ENCODE peak calls at places on chromosomes 4 and X, in five cellular contexts. J is Right ventricle myocardium superior; C is A549; X is activated T-cell treated with anti-CD3 and anti-CD28 coated beads, Interleukin-2, amount 50 U/mL, for 4 hours; K is RPMI8226. I is an unnamed sample.

GRCh38 chrX:2680486-2681348 is 10.4 kb upstream of the CD99 start:
- DNase-seq in J (no peak), K (no peak), C (no peak), X (no peak), I (no peak)

GRCh38 chr4:7381221-7381889 is 53.4 kb downstream of the PSAPL1 start:
- DNase-seq in K (no peak), C (no peak), X (no peak), J (no peak), I (no peak)

GRCh38 chrX:133676344-133677122 is 261.2 kb upstream of the GPC4 start:
- DNase-seq in C (no peak), K (no peak), X (no peak), J (no peak), I (no peak)

GRCh38 chr4:69781458-69782418 is 21.3 kb upstream of the SULT1B1 start:
- DNase-seq in K (no peak), X (no peak), C (no peak), J (no peak), I (no peak)

GRCh38 chr4:81632581-81633247 is 161.0 kb upstream of the RASGEF1B start:
- DNase-seq in K (no peak), C (no peak), X (no peak), J (no peak), I (no peak)

GRCh38 chr4:112138538-112138937 is 6.7 kb upstream of the FAM241A start:
- DNase-seq in C (no peak), J (no peak), X (no peak), K (no peak), I (no peak)

GRCh38 chr4:4299006-4299405 is 9.0 kb downstream of the ZBTB49 start:
- DNase-seq in C (no peak), J (no peak), K (no peak), X (no peak), I (no peak)

GRCh38 chrX:72624194-72624593 is 51.6 kb upstream of the HDAC8 start:
- DNase-seq in K (no peak), C (no peak), J (no peak), X (no peak), I (no peak)

GRCh38 chr4:84235545-84235944 is 263.5 kb downstream of the NKX6-1 start:
- DNase-seq in K (peak), J (no peak), C (no peak), X (no peak), I (no peak)

GRCh38 chrX:39760930-39761329 is 336.8 kb downstream of the BCOR start:
- DNase-seq in C (no peak), J (no peak), X (no peak), K (no peak), I (no peak)

GRCh38 chrX:49876750-49877149 is 2.5 kb upstream of the USP27X start:
- DNase-seq in X (no peak), C (peak), J (no peak), K (peak), I (no peak)

GRCh38 chr4:93337196-93337595 is 491.4 kb upstream of the ATOH1 start:
- DNase-seq in K (no peak), J (no peak), C (no peak), X (no peak), I (no peak)

GRCh38 chr4:172992648-172993356 is 175.8 kb upstream of the GALNT7 start:
- DNase-seq in K (no peak), J (no peak), C (no peak), X (no peak), I (no peak)

GRCh38 chrX:153878969-153879653 is 6.9 kb downstream of the L1CAM start:
- DNase-seq in X (no peak), K (no peak), J (no peak), C (no peak), I (no peak)

GRCh38 chrX:102840871-102841705 is 96.0 kb upstream of the RAB40AL start:
- DNase-seq in K (peak), C (peak), X (no peak), J (no peak), I (no peak)

GRCh38 chr4:151355155-151355554 is 29.8 kb upstream of the SH3D19 start:
- DNase-seq in J (no peak), C (no peak), K (no peak), X (no peak), I (no peak)

GRCh38 chr4:4216668-4217067 is 10.1 kb downstream of the OTOP1 start:
- DNase-seq in J (no peak), K (no peak), C (no peak), X (no peak), I (no peak)

GRCh38 chr4:23904639-23905061 is 14.8 kb upstream of the PPARGC1A start:
- DNase-seq in X (no peak), K (no peak), J (no peak), C (no peak), I (no peak)

GRCh38 chr4:30837131-30837539 is 117.0 kb downstream of the PCDH7 start:
- DNase-seq in J (no peak), C (no peak), X (no peak), K (no peak), I (no peak)

GRCh38 chr4:167854881-167855280 is 237.5 kb upstream of the ANXA10 start:
- DNase-seq in K (no peak), X (no peak), J (no peak), C (no peak), I (no peak)

GRCh38 chrX:17361620-17362019 is 13.4 kb upstream of the NHS start:
- DNase-seq in J (no peak), X (no peak), K (peak), C (peak), I (no peak)

GRCh38 chr4:15239866-15240265 is 188.0 kb upstream of the C1QTNF7 start:
- DNase-seq in X (no peak), K (no peak), C (no peak), J (no peak), I (no peak)

GRCh38 chrX:19697416-19697815 is 182.1 kb upstream of the MAP3K15 start:
- DNase-seq in K (no peak), J (no peak), X (no peak), C (peak), I (no peak)

GRCh38 chr4:118968006-118968405 is 79.4 kb downstream of the SYNPO2 start:
- DNase-seq in J (peak), C (no peak), X (no peak), K (peak), I (peak)

GRCh38 chr4:136302566-136302965 is 1229.7 kb downstream of the PCDH18 start:
- DNase-seq in J (no peak), X (no peak), K (no peak), C (no peak), I (no peak)